ENCODE peak calls at places on chromosomes 12 and 14, in six cellular contexts. U is IMR-90, J is H1, M is neuronal stem cell, X is mesenchymal stem cell, F is trophoblast cell. Q is an unnamed sample.

GRCh38 chr12:110353211-110353965 is 50.1 kb downstream of the ANAPC7 start:
- DNase-seq in M (no peak), X (no peak), U (no peak), J (no peak), F (no peak), Q (no peak)

GRCh38 chr12:117671734-117672133 is 297.1 kb downstream of the KSR2 start:
- DNase-seq in J (peak), U (no peak), F (peak), M (peak), X (peak), Q (peak)

GRCh38 chr14:21352587-21352986 is 31.2 kb downstream of the SUPT16H start:
- DNase-seq in X (no peak), U (no peak), F (peak), J (no peak), M (no peak), Q (no peak)

GRCh38 chr14:84442481-84442880 is 1087.5 kb upstream of the FLRT2 start:
- DNase-seq in M (no peak), U (no peak), J (no peak), F (no peak), X (no peak), Q (no peak)

GRCh38 chr12:62649412-62650116 is 182.9 kb downstream of the MON2 start:
- DNase-seq in M (no peak), U (no peak), F (no peak), X (no peak), J (no peak), Q (no peak)

GRCh38 chr12:90163975-90164374 is 455.3 kb upstream of the ATP2B1 start:
- DNase-seq in J (no peak), U (no peak), X (no peak), F (no peak), M (no peak), Q (no peak)

GRCh38 chr12:108305520-108305919 is 33.6 kb downstream of the CMKLR1 start:
- DNase-seq in U (peak), M (no peak), X (peak), F (peak), J (no peak), Q (no peak)

GRCh38 chr12:49014547-49014946 is 4.0 kb downstream of the PRKAG1 start:
- DNase-seq in X (peak), F (peak), M (no peak), U (peak), J (no peak), Q (no peak)

GRCh38 chr12:12983420-12984035 is 16.5 kb downstream of the HEBP1 start:
- DNase-seq in J (no peak), U (peak), F (peak), M (no peak), X (peak), Q (no peak)

GRCh38 chr12:89060133-89060532 is 292.2 kb downstream of the DUSP6 start:
- DNase-seq in M (peak), X (peak), J (no peak), F (no peak), U (peak), Q (no peak)

GRCh38 chr14:39426605-39427004 is 5.6 kb downstream of the FBXO33 start:
- DNase-seq in M (no peak), J (no peak), F (peak), X (peak), U (peak), Q (no peak)

GRCh38 chr12:95629392-95629791 is 78.1 kb upstream of the USP44 start:
- DNase-seq in U (no peak), F (no peak), X (no peak), M (no peak), J (no peak), Q (no peak)

GRCh38 chr12:124385219-124385969 is 90.5 kb downstream of the RFLNA start:
- DNase-seq in U (peak), X (peak), M (no peak), F (peak), J (no peak), Q (no peak)

GRCh38 chr14:51504626-51505025 is 147.1 kb upstream of the FRMD6 start:
- DNase-seq in X (no peak), J (no peak), U (no peak), F (no peak), M (no peak), Q (no peak)

GRCh38 chr12:11607313-11608081 is 42.0 kb upstream of the ETV6 start:
- DNase-seq in M (no peak), U (peak), J (no peak), F (peak), X (peak), Q (no peak)

GRCh38 chr12:48388938-48389337 is 38.2 kb upstream of the ZNF641 start:
- DNase-seq in X (peak), U (peak), M (no peak), J (no peak), F (peak), Q (no peak)

GRCh38 chr14:104731249-104731924 is 7.4 kb downstream of the ADSS1 start:
- DNase-seq in U (no peak), F (peak), X (peak), J (no peak), M (no peak), Q (peak)

GRCh38 chr14:100674897-100675618 is 51.6 kb upstream of the DLK1 start:
- DNase-seq in J (no peak), U (no peak), X (no peak), M (no peak), F (no peak), Q (no peak)

GRCh38 chr14:28755930-28756895 is 10.4 kb upstream of the FOXG1 start:
- DNase-seq in J (no peak), M (no peak), F (no peak), U (no peak), X (no peak), Q (no peak)

GRCh38 chr12:41956353-41956752 is 188.3 kb downstream of the GXYLT1 start:
- DNase-seq in U (no peak), F (no peak), M (no peak), J (no peak), X (no peak), Q (no peak)

GRCh38 chr14:106530423-106531107 is 1004.2 kb downstream of the TMEM121 start:
- DNase-seq in F (peak), M (no peak), U (no peak), J (no peak), X (no peak), Q (no peak)

GRCh38 chr12:47819902-47820630 is at the start of gene HDAC7:
- DNase-seq in J (no peak), X (peak), M (peak), U (peak), F (peak), Q (peak)

GRCh38 chr14:41419709-41420108 is 187.0 kb upstream of the LRFN5 start:
- DNase-seq in X (no peak), M (no peak), J (no peak), U (no peak), F (peak), Q (no peak)

GRCh38 chr12:58341791-58342190 is 400.4 kb downstream of the ATP23 start:
- DNase-seq in M (no peak), X (peak), F (peak), J (no peak), U (peak), Q (no peak)

GRCh38 chr12:131061041-131061806 is 107.5 kb downstream of the ADGRD1 start:
- DNase-seq in U (no peak), F (no peak), J (no peak), X (no peak), M (no peak), Q (peak)

GRCh38 chr14:92945544-92945943 is 22.6 kb downstream of the CHGA start:
- DNase-seq in U (no peak), X (no peak), F (no peak), M (no peak), J (no peak), Q (no peak)

GRCh38 chr12:15709524-15709923 is 79.7 kb downstream of the EPS8 start:
- DNase-seq in U (no peak), J (no peak), X (no peak), M (peak), F (no peak), Q (peak)

GRCh38 chr14:95886366-95886765 is 9.7 kb downstream of the TUNAR start:
- DNase-seq in U (no peak), F (no peak), M (no peak), X (no peak), J (no peak), Q (no peak)

GRCh38 chr14:79992799-79993198 is 218.5 kb downstream of the DIO2 start:
- DNase-seq in F (no peak), M (no peak), U (no peak), X (peak), J (no peak), Q (peak)

GRCh38 chr12:14275111-14275510 is 90.4 kb upstream of the ATF7IP start:
- DNase-seq in F (peak), J (no peak), M (no peak), U (no peak), X (no peak), Q (no peak)

GRCh38 chr12:7176595-7176994 is 12.9 kb upstream of the PEX5 start:
- DNase-seq in X (no peak), F (no peak), J (no peak), M (no peak), U (no peak), Q (no peak)

GRCh38 chr12:59600174-59600573 is 4.3 kb downstream of the SLC16A7 start:
- DNase-seq in F (no peak), U (peak), J (no peak), X (peak), M (no peak), Q (no peak)

GRCh38 chr12:106903241-106903950 is 52.3 kb upstream of the TMEM263 start:
- DNase-seq in F (peak), M (peak), J (peak), X (peak), U (peak), Q (peak)

DNA sequence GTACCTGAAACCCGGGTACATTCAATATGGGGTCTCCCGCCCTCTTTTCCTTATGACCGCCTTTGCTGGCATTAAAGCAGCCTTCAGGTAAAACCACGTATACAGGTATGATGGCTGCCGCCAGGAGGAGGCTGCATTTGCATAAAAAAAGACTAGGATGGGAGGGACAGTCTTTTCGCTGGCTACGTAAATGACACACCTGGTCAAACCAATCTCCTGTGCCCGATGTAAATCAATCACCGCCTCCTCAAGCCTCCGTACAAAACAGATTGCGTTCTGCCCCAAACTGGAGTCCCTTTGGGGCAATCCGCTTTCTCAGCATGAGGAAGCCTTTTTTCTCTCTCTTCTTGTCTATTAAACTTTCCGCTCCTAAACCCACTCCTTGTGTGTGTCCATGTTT is 8.1 kb upstream of the ALDH1L2 start:
- DNase-seq in M (no peak), U (no peak), F (peak), J (peak), X (no peak), Q (peak)
- H2AFZ ChIP-seq in M (no peak), U (no peak), F (no peak), J (peak), X (no peak), Q (peak)

DNA sequence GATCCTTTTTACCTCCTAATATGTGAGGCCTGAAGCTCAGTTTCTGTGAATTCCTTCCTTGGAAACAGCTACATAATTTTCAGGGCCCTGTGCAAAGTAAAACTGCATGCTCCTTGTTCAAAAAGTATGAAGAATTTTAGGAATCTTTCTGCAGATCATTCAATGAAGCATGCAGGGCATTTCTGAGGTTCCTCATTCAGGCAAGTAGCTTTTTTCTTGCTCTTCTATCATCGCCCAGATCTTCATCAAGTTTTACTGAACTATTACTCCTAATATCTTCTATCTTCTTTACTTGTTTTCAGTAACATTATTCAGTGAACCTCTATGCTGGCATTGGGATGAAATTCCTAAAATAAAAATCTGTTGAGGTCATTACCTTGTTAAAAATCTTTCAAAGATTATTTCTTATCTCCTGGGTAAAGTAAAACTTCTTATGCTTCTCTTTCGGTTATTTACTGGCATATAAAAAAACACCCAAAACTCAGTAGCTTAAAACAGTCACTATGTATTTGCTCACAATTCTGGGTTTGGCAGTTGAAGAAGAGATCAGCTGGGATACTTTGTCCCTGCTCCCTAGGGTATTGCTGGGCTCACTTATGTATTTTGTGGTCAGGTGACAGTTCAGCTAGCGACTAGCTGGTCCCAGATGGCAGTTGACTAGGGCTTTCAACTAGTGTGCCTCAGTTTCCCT is 42.6 kb upstream of the KRR1 start:
- DNase-seq in J (no peak), F (peak), M (no peak), X (no peak), U (peak), Q (no peak)
- H2BK120ac ChIP-seq in J (no peak), F (no peak), M (no peak), X (no peak), U (peak), Q (no peak)

DNA sequence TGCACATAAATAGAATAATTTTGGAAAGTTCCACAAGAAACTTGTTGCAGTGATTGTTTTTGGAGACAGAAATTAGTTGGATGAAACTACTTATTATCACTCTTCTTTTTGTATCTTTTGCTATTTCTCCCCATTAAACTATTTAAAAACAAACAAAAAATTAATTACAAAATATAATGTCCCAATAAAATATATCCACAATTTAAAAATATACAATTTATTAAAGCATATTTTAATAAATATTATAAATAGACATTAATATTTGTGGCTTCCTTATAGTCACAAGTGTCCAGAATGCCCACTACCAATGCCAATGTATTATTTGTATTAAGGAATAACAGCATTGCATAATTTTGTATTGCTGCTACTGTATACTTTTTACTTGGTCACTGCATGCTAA is 52.5 kb upstream of the GCH1 start:
- DNase-seq in J (no peak), X (no peak), M (no peak), F (no peak), U (no peak), Q (no peak)
- H2AK5ac ChIP-seq in J (no peak), X (no peak), M (no peak), F (no peak), U (no peak), Q (no peak)

DNA sequence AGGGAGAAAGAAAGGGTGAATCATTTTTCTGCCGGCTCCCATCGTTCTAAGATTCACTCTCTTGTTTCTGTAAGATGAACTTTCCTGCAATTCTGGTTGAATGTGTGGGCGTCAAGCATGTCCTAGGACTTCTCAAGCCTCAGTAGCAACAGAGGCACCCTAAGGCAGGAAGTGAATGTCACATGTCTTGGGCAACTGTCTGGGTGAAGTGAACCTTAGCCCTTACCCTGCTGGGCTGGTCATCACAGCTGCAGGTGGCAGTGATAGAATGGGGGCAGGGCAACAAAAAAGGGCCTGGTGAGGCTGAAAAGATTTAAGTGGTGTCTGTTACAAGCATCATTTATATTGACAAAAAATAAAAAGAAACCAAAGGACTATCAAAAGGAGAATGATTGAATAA is 45.9 kb upstream of the CAND1 start:
- DNase-seq in U (no peak), X (no peak), J (no peak), M (no peak), F (no peak), Q (no peak)
- H2AFZ ChIP-seq in U (no peak), X (no peak), J (peak), M (no peak), F (no peak), Q (no peak)

Q was measured in H9.